ENCODE peak calls at places on chromosomes 4 and X, in six cellular contexts. P, T, D, K, U and G are unnamed samples.

GRCh38 chr4:3756343-3757059 is 9.7 kb upstream of the ADRA2C start:
- DNase-seq in K (peak), D (no peak), T (no peak), P (no peak), U (no peak), G (no peak)

GRCh38 chr4:151472711-151473110 is 63.7 kb downstream of the FHIP1A start:
- DNase-seq in K (no peak), P (no peak), U (no peak), D (no peak), T (no peak), G (no peak)

GRCh38 chrX:17591741-17592110 is 145.6 kb upstream of the SCML1 start:
- DNase-seq in U (no peak), K (no peak), P (no peak), T (peak), D (peak), G (no peak)

GRCh38 chrX:115560211-115560977 is 580 bp upstream of the PLS3 start:
- DNase-seq in U (no peak), K (peak), T (no peak), D (peak), P (no peak), G (no peak)

GRCh38 chrX:71910526-71911022 is at the start of gene NHSL2:
- DNase-seq in K (no peak), D (no peak), U (peak), P (no peak), T (peak), G (peak)

GRCh38 chr4:60657041-60657440 is 543.1 kb upstream of the ADGRL3 start:
- DNase-seq in K (no peak), U (no peak), P (no peak), T (no peak), D (peak), G (no peak)

GRCh38 chrX:41293269-41293668 is 40.7 kb upstream of the DDX3X start:
- DNase-seq in D (no peak), U (no peak), P (no peak), K (no peak), T (no peak), G (peak)

GRCh38 chrX:134572816-134573682 is 85.2 kb downstream of the PLAC1 start:
- DNase-seq in T (no peak), D (peak), P (no peak), U (no peak), K (no peak), G (no peak)

GRCh38 chr4:139921551-139922184 is 232.3 kb downstream of the MAML3 start:
- DNase-seq in K (peak), D (no peak), P (no peak), U (no peak), T (no peak), G (no peak)

GRCh38 chr4:146472404-146472803 is 49.3 kb downstream of the SLC10A7 start:
- DNase-seq in D (no peak), P (no peak), K (no peak), U (no peak), T (no peak), G (no peak)

GRCh38 chr4:104571341-104571740 is 76.6 kb upstream of the CXXC4 start:
- DNase-seq in P (no peak), K (no peak), T (no peak), U (no peak), D (peak), G (no peak)

GRCh38 chr4:76377922-76378321 is 43.0 kb downstream of the CCDC158 start:
- DNase-seq in D (no peak), P (no peak), U (peak), K (peak), T (peak), G (peak)

GRCh38 chr4:54228064-54228527 is 997 bp upstream of the PDGFRA start:
- DNase-seq in K (peak), T (peak), P (no peak), U (peak), D (peak), G (peak)

GRCh38 chrX:6299724-6300123 is 71.1 kb upstream of the NLGN4X start:
- DNase-seq in U (no peak), P (no peak), K (no peak), T (no peak), D (no peak), G (no peak)

GRCh38 chr4:5571646-5572045 is 136.7 kb downstream of the EVC2 start:
- DNase-seq in U (no peak), K (no peak), D (no peak), P (no peak), T (no peak), G (no peak)

GRCh38 chr4:38924266-38924827 is 56.7 kb downstream of the FAM114A1 start:
- DNase-seq in D (no peak), P (no peak), K (no peak), T (no peak), U (no peak), G (no peak)

GRCh38 chrX:136106920-136107534 is 40.3 kb upstream of the FHL1 start:
- DNase-seq in T (no peak), P (no peak), K (no peak), D (no peak), U (no peak), G (no peak)

GRCh38 chrX:129347291-129347690 is 176.0 kb downstream of the SMARCA1 start:
- DNase-seq in D (no peak), U (no peak), P (no peak), T (no peak), K (no peak), G (no peak)

GRCh38 chrX:149979126-149979644 is 40.9 kb upstream of the EOLA2 start:
- DNase-seq in D (no peak), K (no peak), T (no peak), P (no peak), U (no peak), G (no peak)

GRCh38 chr4:80125252-80126177 is 52.5 kb upstream of the ANTXR2 start:
- DNase-seq in D (peak), T (peak), P (no peak), K (no peak), U (no peak), G (peak)

GRCh38 chr4:136012250-136012649 is 1520.0 kb downstream of the PCDH18 start:
- DNase-seq in K (no peak), T (no peak), D (no peak), P (no peak), U (no peak), G (no peak)